ENCODE peak calls at places on chromosomes 12 and 14, in eight cellular contexts. One of them, this sample, is unnamed. For H3K4me1, the result is how much of the 10 kb centered on the place peaks cover.

GRCh38 chr12:51675062-51675803 is 84.2 kb downstream of the SCN8A start:
- DNase-seq in A549: no peak
- DNase-seq in Panc1: no peak
- DNase-seq in ovary: no peak
- DNase-seq in left ventricle myocardium inferior: no peak
- DNase-seq in psoas muscle: no peak
- DNase-seq in OCI-LY7: no peak
- DNase-seq in cardiac muscle cell: no peak
- DNase-seq in this sample: no peak

GRCh38 chr14:97771340-97772045 is 974.3 kb downstream of the VRK1 start:
- DNase-seq in A549: no peak
- DNase-seq in Panc1: no peak
- DNase-seq in ovary: no peak
- DNase-seq in left ventricle myocardium inferior: no peak
- DNase-seq in psoas muscle: no peak
- DNase-seq in OCI-LY7: no peak
- DNase-seq in cardiac muscle cell: no peak
- DNase-seq in this sample: peak

GRCh38 chr14:104352493-104353220 is 214.3 kb downstream of the KIF26A start:
- DNase-seq in A549: no peak
- DNase-seq in Panc1: no peak
- DNase-seq in ovary: peak
- DNase-seq in left ventricle myocardium inferior: no peak
- DNase-seq in psoas muscle: no peak
- DNase-seq in OCI-LY7: no peak
- DNase-seq in cardiac muscle cell: no peak
- DNase-seq in this sample: no peak

GRCh38 chr12:87266305-87266704 is 762.9 kb downstream of the C12orf50 start:
- DNase-seq in A549: no peak
- DNase-seq in Panc1: no peak
- DNase-seq in ovary: no peak
- DNase-seq in left ventricle myocardium inferior: no peak
- DNase-seq in psoas muscle: no peak
- DNase-seq in OCI-LY7: no peak
- DNase-seq in cardiac muscle cell: no peak
- DNase-seq in this sample: no peak

GRCh38 chr14:52950898-52951729 is at the start of gene FERMT2:
- DNase-seq in A549: peak
- DNase-seq in Panc1: no peak
- DNase-seq in ovary: peak
- DNase-seq in left ventricle myocardium inferior: peak
- DNase-seq in psoas muscle: peak
- DNase-seq in OCI-LY7: no peak
- DNase-seq in cardiac muscle cell: peak
- DNase-seq in this sample: peak

GRCh38 chr12:56155256-56155845 is 2.8 kb upstream of the MYL6 start:
- DNase-seq in A549: no peak
- DNase-seq in Panc1: no peak
- DNase-seq in ovary: no peak
- DNase-seq in left ventricle myocardium inferior: no peak
- DNase-seq in psoas muscle: no peak
- DNase-seq in OCI-LY7: no peak
- DNase-seq in cardiac muscle cell: no peak
- DNase-seq in this sample: no peak

GRCh38 chr14:56841611-56842010 is 31.3 kb upstream of the OTX2 start:
- DNase-seq in A549: no peak
- DNase-seq in Panc1: no peak
- DNase-seq in ovary: no peak
- DNase-seq in left ventricle myocardium inferior: no peak
- DNase-seq in psoas muscle: no peak
- DNase-seq in OCI-LY7: no peak
- DNase-seq in cardiac muscle cell: no peak
- DNase-seq in this sample: no peak

GRCh38 chr14:82757775-82758174 is 1224.1 kb upstream of the SEL1L start:
- DNase-seq in A549: no peak
- DNase-seq in Panc1: no peak
- DNase-seq in ovary: no peak
- DNase-seq in left ventricle myocardium inferior: no peak
- DNase-seq in psoas muscle: no peak
- DNase-seq in OCI-LY7: no peak
- DNase-seq in cardiac muscle cell: no peak
- DNase-seq in this sample: no peak

GRCh38 chr12:121632069-121632970 is 6.0 kb downstream of the ORAI1 start:
- DNase-seq in A549: no peak
- DNase-seq in Panc1: no peak
- DNase-seq in ovary: no peak
- DNase-seq in left ventricle myocardium inferior: no peak
- DNase-seq in psoas muscle: no peak
- DNase-seq in OCI-LY7: no peak
- DNase-seq in cardiac muscle cell: no peak
- DNase-seq in this sample: no peak

GRCh38 chr12:15584366-15585041 is 204.7 kb downstream of the EPS8 start:
- DNase-seq in A549: no peak
- DNase-seq in Panc1: no peak
- DNase-seq in ovary: no peak
- DNase-seq in left ventricle myocardium inferior: no peak
- DNase-seq in psoas muscle: no peak
- DNase-seq in OCI-LY7: peak
- DNase-seq in cardiac muscle cell: peak
- DNase-seq in this sample: peak

GRCh38 chr12:94874086-94874985 is 129.2 kb downstream of the NDUFA12 start:
- DNase-seq in A549: no peak
- DNase-seq in Panc1: no peak
- DNase-seq in ovary: peak
- DNase-seq in left ventricle myocardium inferior: no peak
- DNase-seq in psoas muscle: no peak
- DNase-seq in OCI-LY7: no peak
- DNase-seq in cardiac muscle cell: no peak
- DNase-seq in this sample: no peak

GRCh38 chr12:108729612-108730336 is 1.5 kb downstream of the CORO1C start:
- DNase-seq in A549: no peak
- DNase-seq in Panc1: no peak
- DNase-seq in ovary: no peak
- DNase-seq in left ventricle myocardium inferior: no peak
- DNase-seq in psoas muscle: no peak
- DNase-seq in OCI-LY7: peak
- DNase-seq in cardiac muscle cell: peak
- DNase-seq in this sample: peak

GRCh38 chr14:95871531-95871930 is 5.1 kb upstream of the TUNAR start:
- DNase-seq in A549: no peak
- DNase-seq in Panc1: no peak
- DNase-seq in ovary: no peak
- DNase-seq in left ventricle myocardium inferior: no peak
- DNase-seq in psoas muscle: no peak
- DNase-seq in OCI-LY7: no peak
- DNase-seq in cardiac muscle cell: no peak
- DNase-seq in this sample: no peak

GRCh38 chr14:87643005-87643404 is 350.0 kb downstream of the GALC start:
- DNase-seq in A549: no peak
- DNase-seq in Panc1: no peak
- DNase-seq in ovary: no peak
- DNase-seq in left ventricle myocardium inferior: no peak
- DNase-seq in psoas muscle: no peak
- DNase-seq in OCI-LY7: no peak
- DNase-seq in cardiac muscle cell: no peak
- DNase-seq in this sample: peak

GRCh38 chr14:86521032-86521730 is 991.2 kb downstream of the FLRT2 start:
- DNase-seq in A549: no peak
- DNase-seq in Panc1: no peak
- DNase-seq in ovary: no peak
- DNase-seq in left ventricle myocardium inferior: no peak
- DNase-seq in psoas muscle: no peak
- DNase-seq in OCI-LY7: no peak
- DNase-seq in cardiac muscle cell: no peak
- DNase-seq in this sample: no peak

GRCh38 chr12:74415633-74416032 is 122.0 kb upstream of the ATXN7L3B start:
- DNase-seq in A549: peak
- DNase-seq in Panc1: no peak
- DNase-seq in ovary: no peak
- DNase-seq in left ventricle myocardium inferior: no peak
- DNase-seq in psoas muscle: no peak
- DNase-seq in OCI-LY7: peak
- DNase-seq in cardiac muscle cell: peak
- DNase-seq in this sample: no peak

GRCh38 chr12:20372326-20373097 is 4.2 kb downstream of the PDE3A start:
- DNase-seq in A549: no peak
- DNase-seq in Panc1: no peak
- DNase-seq in ovary: no peak
- DNase-seq in left ventricle myocardium inferior: no peak
- DNase-seq in psoas muscle: no peak
- DNase-seq in OCI-LY7: no peak
- DNase-seq in cardiac muscle cell: no peak
- DNase-seq in this sample: no peak

GRCh38 chr14:68676511-68676943 is 116.3 kb downstream of the ZFP36L1 start:
- DNase-seq in A549: no peak
- DNase-seq in Panc1: no peak
- DNase-seq in ovary: no peak
- DNase-seq in left ventricle myocardium inferior: no peak
- DNase-seq in psoas muscle: no peak
- DNase-seq in OCI-LY7: peak
- DNase-seq in cardiac muscle cell: no peak
- DNase-seq in this sample: peak

GRCh38 chr12:131092911-131093901 is 139.5 kb downstream of the ADGRD1 start:
- DNase-seq in A549: no peak
- DNase-seq in Panc1: no peak
- DNase-seq in ovary: peak
- DNase-seq in left ventricle myocardium inferior: no peak
- DNase-seq in psoas muscle: peak
- DNase-seq in OCI-LY7: peak
- DNase-seq in cardiac muscle cell: no peak
- DNase-seq in this sample: no peak

GRCh38 chr12:41514907-41515306 is 326.8 kb downstream of the PDZRN4 start:
- DNase-seq in A549: no peak
- DNase-seq in Panc1: no peak
- DNase-seq in ovary: no peak
- DNase-seq in left ventricle myocardium inferior: no peak
- DNase-seq in psoas muscle: no peak
- DNase-seq in OCI-LY7: peak
- DNase-seq in cardiac muscle cell: peak
- DNase-seq in this sample: no peak

GRCh38 chr14:50340945-50341344 is 28.8 kb downstream of the DMAC2L start:
- DNase-seq in A549: no peak
- DNase-seq in Panc1: no peak
- DNase-seq in ovary: no peak
- DNase-seq in left ventricle myocardium inferior: no peak
- DNase-seq in psoas muscle: no peak
- DNase-seq in OCI-LY7: peak
- DNase-seq in cardiac muscle cell: no peak
- DNase-seq in this sample: no peak

GRCh38 chr14:104332634-104333270 is 194.4 kb downstream of the KIF26A start:
- DNase-seq in A549: no peak
- DNase-seq in Panc1: no peak
- DNase-seq in ovary: peak
- DNase-seq in left ventricle myocardium inferior: no peak
- DNase-seq in psoas muscle: peak
- DNase-seq in OCI-LY7: no peak
- DNase-seq in cardiac muscle cell: no peak
- DNase-seq in this sample: no peak

GRCh38 chr12:5441497-5442236 is 9.8 kb downstream of the NTF3 start:
- DNase-seq in A549: no peak
- DNase-seq in Panc1: no peak
- DNase-seq in ovary: no peak
- DNase-seq in left ventricle myocardium inferior: no peak
- DNase-seq in psoas muscle: no peak
- DNase-seq in OCI-LY7: no peak
- DNase-seq in cardiac muscle cell: no peak
- DNase-seq in this sample: no peak

DNA sequence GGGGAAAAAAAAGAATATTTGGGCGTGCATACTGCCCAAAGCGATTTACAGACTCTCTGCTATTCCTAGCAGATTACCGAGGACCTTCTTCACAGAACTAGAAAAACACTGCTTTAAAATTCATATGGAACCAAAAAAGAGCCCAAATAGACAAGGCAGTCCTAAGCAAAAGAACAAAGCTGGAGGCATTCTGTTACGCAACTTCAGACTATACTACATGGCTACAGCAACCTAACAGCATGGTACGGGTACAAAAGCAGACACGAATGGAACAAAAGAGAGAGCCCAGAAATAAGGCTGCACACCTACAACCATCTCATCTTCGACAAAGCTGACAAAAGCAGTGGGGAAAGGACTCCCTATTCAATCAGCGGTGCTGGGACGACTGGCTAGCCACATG is 56.7 kb downstream of the TRAF3 start:
- DNase-seq in A549: no peak
- DNase-seq in Panc1: no peak
- DNase-seq in ovary: no peak
- DNase-seq in left ventricle myocardium inferior: no peak
- DNase-seq in psoas muscle: no peak
- DNase-seq in OCI-LY7: no peak
- DNase-seq in cardiac muscle cell: no peak
- DNase-seq in this sample: no peak
- H3K4me1 ChIP-seq in A549: under half
- H3K4me1 ChIP-seq in Panc1: under half
- H3K4me1 ChIP-seq in ovary: under half
- H3K4me1 ChIP-seq in left ventricle myocardium inferior: under half
- H3K4me1 ChIP-seq in psoas muscle: under half
- H3K4me1 ChIP-seq in OCI-LY7: under half
- H3K4me1 ChIP-seq in cardiac muscle cell: under half
- H3K4me1 ChIP-seq in this sample: under half

GRCh38 chr14:21233457-21234076 is 35.7 kb downstream of the HNRNPC start:
- DNase-seq in A549: no peak
- DNase-seq in Panc1: no peak
- DNase-seq in ovary: no peak
- DNase-seq in left ventricle myocardium inferior: no peak
- DNase-seq in psoas muscle: no peak
- DNase-seq in OCI-LY7: peak
- DNase-seq in cardiac muscle cell: peak
- DNase-seq in this sample: no peak
- H3K4me1 ChIP-seq in A549: half or more
- H3K4me1 ChIP-seq in Panc1: under half
- H3K4me1 ChIP-seq in ovary: under half
- H3K4me1 ChIP-seq in left ventricle myocardium inferior: half or more
- H3K4me1 ChIP-seq in psoas muscle: half or more
- H3K4me1 ChIP-seq in OCI-LY7: under half
- H3K4me1 ChIP-seq in cardiac muscle cell: under half
- H3K4me1 ChIP-seq in this sample: under half

GRCh38 chr12:76023069-76023690 is 8.4 kb downstream of the PHLDA1 start:
- DNase-seq in A549: no peak
- DNase-seq in Panc1: no peak
- DNase-seq in ovary: no peak
- DNase-seq in left ventricle myocardium inferior: no peak
- DNase-seq in psoas muscle: no peak
- DNase-seq in OCI-LY7: no peak
- DNase-seq in cardiac muscle cell: no peak
- DNase-seq in this sample: no peak
- H3K4me1 ChIP-seq in A549: half or more
- H3K4me1 ChIP-seq in Panc1: half or more
- H3K4me1 ChIP-seq in ovary: under half
- H3K4me1 ChIP-seq in left ventricle myocardium inferior: under half
- H3K4me1 ChIP-seq in psoas muscle: under half
- H3K4me1 ChIP-seq in OCI-LY7: under half
- H3K4me1 ChIP-seq in cardiac muscle cell: under half
- H3K4me1 ChIP-seq in this sample: half or more

DNA sequence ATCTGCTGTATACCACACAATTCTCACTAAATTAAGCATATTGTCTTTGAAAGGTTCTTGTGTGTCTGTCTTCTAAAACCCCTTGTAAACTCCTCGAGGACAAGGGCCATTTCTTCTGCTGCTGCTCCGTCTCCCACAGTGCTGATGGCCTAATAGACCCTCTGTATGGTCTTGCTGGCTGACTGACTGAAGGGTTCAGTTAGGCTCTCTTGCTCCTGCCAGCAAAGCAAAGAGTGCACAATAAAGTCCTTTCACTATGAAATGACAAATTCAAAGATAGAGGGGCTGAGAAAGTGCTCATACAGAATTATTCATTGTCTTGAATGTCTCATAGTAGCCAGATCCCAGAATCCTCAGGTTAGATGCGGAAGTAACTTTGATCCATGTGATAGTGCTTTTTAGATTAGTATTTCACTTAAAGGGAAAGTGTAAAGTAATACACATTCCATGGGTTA is 14.3 kb upstream of the RIOX1 start:
- DNase-seq in A549: no peak
- DNase-seq in Panc1: no peak
- DNase-seq in ovary: no peak
- DNase-seq in left ventricle myocardium inferior: no peak
- DNase-seq in psoas muscle: no peak
- DNase-seq in OCI-LY7: no peak
- DNase-seq in cardiac muscle cell: no peak
- DNase-seq in this sample: no peak
- H3K4me1 ChIP-seq in A549: under half
- H3K4me1 ChIP-seq in Panc1: under half
- H3K4me1 ChIP-seq in ovary: under half
- H3K4me1 ChIP-seq in left ventricle myocardium inferior: under half
- H3K4me1 ChIP-seq in psoas muscle: under half
- H3K4me1 ChIP-seq in OCI-LY7: under half
- H3K4me1 ChIP-seq in cardiac muscle cell: under half
- H3K4me1 ChIP-seq in this sample: under half

This sample was measured in foreskin keratinocyte.